ENCODE peak calls at places on chromosome 6, in five cellular contexts. I is ovary; Y is activated naive CD4-positive, alpha-beta T cell treated with anti-CD3 and anti-CD28 coated beads, Interleukin-2, amount 10 ng/mL, durations not matched to agents 7 days and 5 days; Q is right atrium auricular region; K is A172. E is an unnamed sample.

GRCh38 chr6:67956352-67956751 is 678.7 kb upstream of the ADGRB3 start:
- DNase-seq in Y (no peak), I (no peak), Q (no peak), K (no peak), E (no peak)

GRCh38 chr6:44561062-44561591 is 173.6 kb downstream of the CDC5L start:
- DNase-seq in K (no peak), I (no peak), Y (no peak), Q (no peak), E (no peak)

GRCh38 chr6:11869656-11870340 is 91.2 kb upstream of the ADTRP start:
- DNase-seq in Y (no peak), K (peak), Q (no peak), I (peak), E (no peak)

GRCh38 chr6:142377112-142377848 is 75.5 kb downstream of the ADGRG6 start:
- DNase-seq in I (no peak), Q (no peak), K (peak), Y (no peak), E (no peak)

GRCh38 chr6:20202699-20203302 is 9.5 kb downstream of the MBOAT1 start:
- DNase-seq in Q (no peak), I (no peak), Y (no peak), K (no peak), E (no peak)

GRCh38 chr6:45118684-45119230 is 209.4 kb upstream of the RUNX2 start:
- DNase-seq in Y (no peak), K (no peak), I (no peak), Q (no peak), E (no peak)

GRCh38 chr6:20377623-20378265 is 23.9 kb upstream of the E2F3 start:
- DNase-seq in Q (no peak), K (peak), I (no peak), Y (no peak), E (no peak)

GRCh38 chr6:33418690-33419291 is 884 bp upstream of the CUTA start:
- DNase-seq in I (no peak), Q (no peak), K (no peak), Y (peak), E (no peak)

GRCh38 chr6:27146706-27147507 is 100.6 kb upstream of the PRSS16 start:
- DNase-seq in Y (peak), Q (peak), I (peak), K (peak), E (peak)

GRCh38 chr6:4381379-4381778 is 246.0 kb upstream of the ECI2 start:
- DNase-seq in I (no peak), Y (no peak), K (no peak), Q (no peak), E (no peak)

GRCh38 chr6:134041093-134041492 is 11.3 kb downstream of the SLC2A12 start:
- DNase-seq in Y (no peak), K (peak), Q (no peak), I (no peak), E (no peak)

GRCh38 chr6:166750125-166750793 is 123.2 kb upstream of the RPS6KA2 start:
- DNase-seq in Q (no peak), K (no peak), Y (no peak), I (no peak), E (no peak)

GRCh38 chr6:139539852-139540251 is 165.4 kb upstream of the CITED2 start:
- DNase-seq in K (peak), I (peak), Q (peak), Y (no peak), E (no peak)

GRCh38 chr6:43150051-43150751 is 20.9 kb upstream of the SRF start:
- DNase-seq in I (no peak), Q (no peak), K (no peak), Y (no peak), E (no peak)

GRCh38 chr6:28537065-28537464 is 11.4 kb downstream of the GPX5 start:
- DNase-seq in I (no peak), Y (no peak), Q (no peak), K (peak), E (peak)

GRCh38 chr6:154738561-154738961 is 5.3 kb downstream of the SCAF8 start:
- DNase-seq in Q (no peak), Y (no peak), K (no peak), I (no peak), E (no peak)

GRCh38 chr6:44390158-44390683 is 2.7 kb downstream of the CDC5L start:
- DNase-seq in Q (no peak), K (no peak), I (no peak), Y (no peak), E (no peak)

GRCh38 chr6:56772737-56773184 is 130.1 kb upstream of the DST start:
- DNase-seq in Y (no peak), K (peak), Q (no peak), I (no peak), E (no peak)

GRCh38 chr6:153024401-153025017 is 22.0 kb upstream of the MTRF1L start:
- DNase-seq in Q (no peak), Y (peak), K (peak), I (no peak), E (no peak)

GRCh38 chr6:29141606-29142005 is 29.1 kb upstream of the OR2J2 start:
- DNase-seq in Y (no peak), K (no peak), I (no peak), Q (no peak), E (no peak)

GRCh38 chr6:7106752-7107577 is 796 bp upstream of the RREB1 start:
- DNase-seq in Q (no peak), Y (peak), K (peak), I (peak), E (no peak)

GRCh38 chr6:110811187-110811586 is 4.1 kb downstream of the CDK19 start:
- DNase-seq in Q (no peak), Y (no peak), K (no peak), I (no peak), E (no peak)

GRCh38 chr6:90284236-90284744 is 12.4 kb downstream of the BACH2 start:
- DNase-seq in Y (peak), I (peak), Q (no peak), K (peak), E (no peak)

GRCh38 chr6:163897669-163898068 is 483.2 kb downstream of the QKI start:
- DNase-seq in K (no peak), Y (no peak), Q (no peak), I (no peak), E (no peak)

GRCh38 chr6:159654483-159655098 is 38.5 kb downstream of the SOD2 start:
- DNase-seq in K (peak), Y (no peak), I (no peak), Q (no peak), E (no peak)

GRCh38 chr6:37554480-37554819 is 54.8 kb upstream of the CCDC167 start:
- DNase-seq in K (peak), Y (no peak), Q (no peak), I (no peak), E (no peak)

GRCh38 chr6:136717297-136717990 is 74.8 kb downstream of the MAP3K5 start:
- DNase-seq in Y (no peak), Q (no peak), I (no peak), K (no peak), E (no peak)

GRCh38 chr6:106334646-106335448 is 9.3 kb upstream of the ATG5 start:
- DNase-seq in Q (peak), I (no peak), Y (peak), K (peak), E (no peak)

GRCh38 chr6:30882764-30883475 is 1.4 kb upstream of the DDR1 start:
- DNase-seq in Q (peak), Y (no peak), I (peak), K (no peak), E (no peak)

GRCh38 chr6:53067307-53067706 is 2.1 kb downstream of the FBXO9 start:
- DNase-seq in K (no peak), Q (no peak), Y (no peak), I (no peak), E (no peak)

GRCh38 chr6:157486632-157487031 is 105.6 kb downstream of the ZDHHC14 start:
- DNase-seq in Q (no peak), K (no peak), I (no peak), Y (peak), E (no peak)

GRCh38 chr6:39865011-39865888 is 69.0 kb downstream of the MOCS1 start:
- DNase-seq in K (peak), I (peak), Y (peak), Q (peak), E (no peak)

GRCh38 chr6:137571854-137572253 is 77.7 kb upstream of the OLIG3 start:
- DNase-seq in K (peak), Y (peak), Q (no peak), I (no peak), E (no peak)

GRCh38 chr6:15255481-15256414 is 9.9 kb downstream of the JARID2 start:
- DNase-seq in Q (no peak), Y (no peak), K (no peak), I (no peak), E (no peak)